ENCODE peak calls at places on chromosome 15, in eight cellular contexts. One of them, this sample, is unnamed.

GRCh38 chr15:91948001-91948608 is 94.6 kb downstream of the SLCO3A1 start:
- DNase-seq in psoas muscle: no peak
- DNase-seq in activated effector memory CD4-positive, alpha-beta T cell treated with Interleukin-2 at 50 U/mL for 16 hours: no peak
- DNase-seq in HL-60: no peak
- DNase-seq in stomach: peak; percentile 29
- DNase-seq in neuronal stem cell: no peak
- DNase-seq in NCI-H774: no peak
- DNase-seq in MCF 10A: peak; percentile 74
- DNase-seq in this sample: peak; percentile 46

GRCh38 chr15:48643776-48644497 is 1.6 kb downstream of the FBN1 start:
- DNase-seq in psoas muscle: no peak
- DNase-seq in activated effector memory CD4-positive, alpha-beta T cell treated with Interleukin-2 at 50 U/mL for 16 hours: no peak
- DNase-seq in HL-60: no peak
- DNase-seq in stomach: no peak
- DNase-seq in neuronal stem cell: no peak
- DNase-seq in NCI-H774: no peak
- DNase-seq in MCF 10A: no peak
- DNase-seq in this sample: no peak

GRCh38 chr15:99963096-99963825 is 230.0 kb upstream of the LYSMD4 start:
- DNase-seq in psoas muscle: no peak
- DNase-seq in activated effector memory CD4-positive, alpha-beta T cell treated with Interleukin-2 at 50 U/mL for 16 hours: no peak
- DNase-seq in HL-60: no peak
- DNase-seq in stomach: no peak
- DNase-seq in neuronal stem cell: no peak
- DNase-seq in NCI-H774: no peak
- DNase-seq in MCF 10A: peak; percentile 81
- DNase-seq in this sample: no peak

GRCh38 chr15:81106560-81106959 is 27.5 kb upstream of the CFAP161 start:
- DNase-seq in psoas muscle: peak; percentile 28
- DNase-seq in activated effector memory CD4-positive, alpha-beta T cell treated with Interleukin-2 at 50 U/mL for 16 hours: no peak
- DNase-seq in HL-60: peak; percentile 39
- DNase-seq in stomach: peak; percentile 62
- DNase-seq in neuronal stem cell: peak; percentile 56
- DNase-seq in NCI-H774: peak; percentile 48
- DNase-seq in MCF 10A: peak; percentile 76
- DNase-seq in this sample: peak; percentile 32

GRCh38 chr15:89462198-89462912 is 34.0 kb downstream of the RHCG start:
- DNase-seq in psoas muscle: no peak
- DNase-seq in activated effector memory CD4-positive, alpha-beta T cell treated with Interleukin-2 at 50 U/mL for 16 hours: no peak
- DNase-seq in HL-60: no peak
- DNase-seq in stomach: no peak
- DNase-seq in neuronal stem cell: no peak
- DNase-seq in NCI-H774: no peak
- DNase-seq in MCF 10A: peak; percentile 57
- DNase-seq in this sample: no peak

GRCh38 chr15:27486036-27486435 is 515.1 kb downstream of the GABRG3 start:
- DNase-seq in psoas muscle: no peak
- DNase-seq in activated effector memory CD4-positive, alpha-beta T cell treated with Interleukin-2 at 50 U/mL for 16 hours: no peak
- DNase-seq in HL-60: no peak
- DNase-seq in stomach: no peak
- DNase-seq in neuronal stem cell: no peak
- DNase-seq in NCI-H774: no peak
- DNase-seq in MCF 10A: no peak
- DNase-seq in this sample: no peak

GRCh38 chr15:85694086-85694485 is 100.6 kb downstream of the KLHL25 start:
- DNase-seq in psoas muscle: no peak
- DNase-seq in activated effector memory CD4-positive, alpha-beta T cell treated with Interleukin-2 at 50 U/mL for 16 hours: no peak
- DNase-seq in HL-60: peak; percentile 45
- DNase-seq in stomach: no peak
- DNase-seq in neuronal stem cell: no peak
- DNase-seq in NCI-H774: no peak
- DNase-seq in MCF 10A: no peak
- DNase-seq in this sample: no peak

GRCh38 chr15:57647791-57648130 is 56.1 kb downstream of the MYZAP start:
- DNase-seq in psoas muscle: peak; percentile 44
- DNase-seq in activated effector memory CD4-positive, alpha-beta T cell treated with Interleukin-2 at 50 U/mL for 16 hours: no peak
- DNase-seq in HL-60: no peak
- DNase-seq in stomach: peak; percentile 56
- DNase-seq in neuronal stem cell: no peak
- DNase-seq in NCI-H774: no peak
- DNase-seq in MCF 10A: peak; percentile 79
- DNase-seq in this sample: no peak

GRCh38 chr15:69031013-69032001 is 16.8 kb downstream of the NOX5 start:
- DNase-seq in psoas muscle: peak; percentile 33
- DNase-seq in activated effector memory CD4-positive, alpha-beta T cell treated with Interleukin-2 at 50 U/mL for 16 hours: peak; percentile 5
- DNase-seq in HL-60: peak; percentile 37
- DNase-seq in stomach: peak; percentile 41
- DNase-seq in neuronal stem cell: peak; percentile 30
- DNase-seq in NCI-H774: peak; percentile 47
- DNase-seq in MCF 10A: no peak
- DNase-seq in this sample: peak; percentile 68

GRCh38 chr15:57994468-57995154 is 70.9 kb downstream of the ALDH1A2 start:
- DNase-seq in psoas muscle: no peak
- DNase-seq in activated effector memory CD4-positive, alpha-beta T cell treated with Interleukin-2 at 50 U/mL for 16 hours: no peak
- DNase-seq in HL-60: no peak
- DNase-seq in stomach: no peak
- DNase-seq in neuronal stem cell: no peak
- DNase-seq in NCI-H774: peak; percentile 32
- DNase-seq in MCF 10A: no peak
- DNase-seq in this sample: no peak

GRCh38 chr15:49468440-49468839 is 45.4 kb downstream of the FGF7 start:
- DNase-seq in psoas muscle: no peak
- DNase-seq in activated effector memory CD4-positive, alpha-beta T cell treated with Interleukin-2 at 50 U/mL for 16 hours: no peak
- DNase-seq in HL-60: no peak
- DNase-seq in stomach: no peak
- DNase-seq in neuronal stem cell: no peak
- DNase-seq in NCI-H774: no peak
- DNase-seq in MCF 10A: peak; percentile 46
- DNase-seq in this sample: no peak

GRCh38 chr15:66934315-66934930 is 131.0 kb upstream of the SMAD3 start:
- DNase-seq in psoas muscle: no peak
- DNase-seq in activated effector memory CD4-positive, alpha-beta T cell treated with Interleukin-2 at 50 U/mL for 16 hours: no peak
- DNase-seq in HL-60: no peak
- DNase-seq in stomach: no peak
- DNase-seq in neuronal stem cell: no peak
- DNase-seq in NCI-H774: no peak
- DNase-seq in MCF 10A: no peak
- DNase-seq in this sample: no peak

GRCh38 chr15:92159481-92159880 is 234.2 kb upstream of the ST8SIA2 start:
- DNase-seq in psoas muscle: no peak
- DNase-seq in activated effector memory CD4-positive, alpha-beta T cell treated with Interleukin-2 at 50 U/mL for 16 hours: no peak
- DNase-seq in HL-60: no peak
- DNase-seq in stomach: no peak
- DNase-seq in neuronal stem cell: no peak
- DNase-seq in NCI-H774: no peak
- DNase-seq in MCF 10A: no peak
- DNase-seq in this sample: no peak

GRCh38 chr15:60673918-60674558 is 195.1 kb upstream of the ICE2 start:
- DNase-seq in psoas muscle: peak; percentile 50
- DNase-seq in activated effector memory CD4-positive, alpha-beta T cell treated with Interleukin-2 at 50 U/mL for 16 hours: no peak
- DNase-seq in HL-60: no peak
- DNase-seq in stomach: peak; percentile 43
- DNase-seq in neuronal stem cell: no peak
- DNase-seq in NCI-H774: peak; percentile 55
- DNase-seq in MCF 10A: peak; percentile 96
- DNase-seq in this sample: no peak

GRCh38 chr15:94584833-94585244 is 353.5 kb downstream of the MCTP2 start:
- DNase-seq in psoas muscle: no peak
- DNase-seq in activated effector memory CD4-positive, alpha-beta T cell treated with Interleukin-2 at 50 U/mL for 16 hours: peak; percentile 25
- DNase-seq in HL-60: peak; percentile 70
- DNase-seq in stomach: no peak
- DNase-seq in neuronal stem cell: no peak
- DNase-seq in NCI-H774: no peak
- DNase-seq in MCF 10A: no peak
- DNase-seq in this sample: no peak

GRCh38 chr15:43168192-43169107 is 16.8 kb upstream of the CCNDBP1 start:
- DNase-seq in psoas muscle: no peak
- DNase-seq in activated effector memory CD4-positive, alpha-beta T cell treated with Interleukin-2 at 50 U/mL for 16 hours: no peak
- DNase-seq in HL-60: no peak
- DNase-seq in stomach: peak; percentile 41
- DNase-seq in neuronal stem cell: no peak
- DNase-seq in NCI-H774: no peak
- DNase-seq in MCF 10A: peak; percentile 96
- DNase-seq in this sample: no peak

GRCh38 chr15:51234181-51234927 is 104.0 kb downstream of the CYP19A1 start:
- DNase-seq in psoas muscle: no peak
- DNase-seq in activated effector memory CD4-positive, alpha-beta T cell treated with Interleukin-2 at 50 U/mL for 16 hours: no peak
- DNase-seq in HL-60: no peak
- DNase-seq in stomach: no peak
- DNase-seq in neuronal stem cell: no peak
- DNase-seq in NCI-H774: no peak
- DNase-seq in MCF 10A: no peak
- DNase-seq in this sample: no peak

GRCh38 chr15:77014137-77015081 is 19.5 kb downstream of the PSTPIP1 start:
- DNase-seq in psoas muscle: peak; percentile 23
- DNase-seq in activated effector memory CD4-positive, alpha-beta T cell treated with Interleukin-2 at 50 U/mL for 16 hours: no peak
- DNase-seq in HL-60: peak; percentile 94
- DNase-seq in stomach: no peak
- DNase-seq in neuronal stem cell: no peak
- DNase-seq in NCI-H774: no peak
- DNase-seq in MCF 10A: no peak
- DNase-seq in this sample: no peak

GRCh38 chr15:88256261-88257230 is at the start of gene NTRK3:
- DNase-seq in psoas muscle: no peak
- DNase-seq in activated effector memory CD4-positive, alpha-beta T cell treated with Interleukin-2 at 50 U/mL for 16 hours: no peak
- DNase-seq in HL-60: peak; percentile 10
- DNase-seq in stomach: no peak
- DNase-seq in neuronal stem cell: peak; percentile 42
- DNase-seq in NCI-H774: no peak
- DNase-seq in MCF 10A: no peak
- DNase-seq in this sample: no peak

This sample was measured in NT2/D1.